ENCODE peak calls at places on chromosome 18, in six cellular contexts. V is cardiac fibroblast, P is AG04449, O is breast epithelium, U is heart left ventricle, X is WTC11. I is an unnamed sample.

GRCh38 chr18:49970288-49970687 is 157.0 kb upstream of the ACAA2 start:
- DNase-seq in V (no peak), P (no peak), O (no peak), U (no peak), X (no peak), I (no peak)

GRCh38 chr18:61606759-61607158 is 273.5 kb downstream of the CDH20 start:
- DNase-seq in V (peak; percentile 94), P (peak; percentile 71), O (peak; percentile 65), U (peak; percentile 77), X (peak; percentile 43), I (peak; percentile 69)

GRCh38 chr18:8847900-8848299 is 142.5 kb downstream of the MTCL1 start:
- DNase-seq in V (no peak), P (no peak), O (no peak), U (peak; percentile 39), X (no peak), I (no peak)

GRCh38 chr18:68519341-68519740 is 195.6 kb downstream of the TMX3 start:
- DNase-seq in V (peak; percentile 45), P (no peak), O (no peak), U (no peak), X (no peak), I (no peak)

GRCh38 chr18:48929951-48930713 is 20.6 kb downstream of the SMAD7 start:
- DNase-seq in V (peak; percentile 59), P (no peak), O (no peak), U (no peak), X (no peak), I (no peak)

GRCh38 chr18:75003089-75003488 is 205.8 kb downstream of the PTGR3 start:
- DNase-seq in V (peak; percentile 50), P (no peak), O (no peak), U (no peak), X (no peak), I (no peak)

GRCh38 chr18:75041586-75041985 is 167.4 kb downstream of the PTGR3 start:
- DNase-seq in V (peak; percentile 43), P (no peak), O (no peak), U (no peak), X (no peak), I (no peak)

GRCh38 chr18:12742453-12742852 is 39.6 kb downstream of the PSMG2 start:
- DNase-seq in V (peak; percentile 93), P (peak; percentile 60), O (no peak), U (no peak), X (no peak), I (no peak)

GRCh38 chr18:77088977-77089795 is 43.4 kb downstream of the MBP start:
- DNase-seq in V (no peak), P (no peak), O (no peak), U (no peak), X (peak; percentile 78), I (no peak)

GRCh38 chr18:45171575-45172225 is 443.6 kb upstream of the SLC14A2 start:
- DNase-seq in V (peak; percentile 64), P (no peak), O (no peak), U (no peak), X (no peak), I (no peak)

GRCh38 chr18:59455728-59456276 is 96.7 kb upstream of the LMAN1 start:
- DNase-seq in V (no peak), P (no peak), O (no peak), U (no peak), X (no peak), I (no peak)

GRCh38 chr18:75350440-75350839 is 77.1 kb downstream of the SMIM21 start:
- DNase-seq in V (no peak), P (no peak), O (no peak), U (no peak), X (no peak), I (no peak)

GRCh38 chr18:61079714-61080113 is 253.5 kb upstream of the CDH20 start:
- DNase-seq in V (no peak), P (no peak), O (no peak), U (no peak), X (no peak), I (no peak)

GRCh38 chr18:56702946-56703345 is 51.8 kb downstream of the WDR7 start:
- DNase-seq in V (peak; percentile 71), P (no peak), O (no peak), U (no peak), X (no peak), I (peak; percentile 39)

GRCh38 chr18:23068692-23069305 is 66.5 kb upstream of the CABLES1 start:
- DNase-seq in V (no peak), P (no peak), O (no peak), U (no peak), X (no peak), I (no peak)

GRCh38 chr18:41537666-41538065 is 417.4 kb upstream of the PIK3C3 start:
- DNase-seq in V (no peak), P (no peak), O (no peak), U (no peak), X (no peak), I (no peak)

GRCh38 chr18:41529093-41529492 is 425.9 kb upstream of the PIK3C3 start:
- DNase-seq in V (no peak), P (no peak), O (no peak), U (no peak), X (no peak), I (no peak)

GRCh38 chr18:41530959-41531358 is 424.1 kb upstream of the PIK3C3 start:
- DNase-seq in V (no peak), P (no peak), O (no peak), U (no peak), X (no peak), I (no peak)

DNA sequence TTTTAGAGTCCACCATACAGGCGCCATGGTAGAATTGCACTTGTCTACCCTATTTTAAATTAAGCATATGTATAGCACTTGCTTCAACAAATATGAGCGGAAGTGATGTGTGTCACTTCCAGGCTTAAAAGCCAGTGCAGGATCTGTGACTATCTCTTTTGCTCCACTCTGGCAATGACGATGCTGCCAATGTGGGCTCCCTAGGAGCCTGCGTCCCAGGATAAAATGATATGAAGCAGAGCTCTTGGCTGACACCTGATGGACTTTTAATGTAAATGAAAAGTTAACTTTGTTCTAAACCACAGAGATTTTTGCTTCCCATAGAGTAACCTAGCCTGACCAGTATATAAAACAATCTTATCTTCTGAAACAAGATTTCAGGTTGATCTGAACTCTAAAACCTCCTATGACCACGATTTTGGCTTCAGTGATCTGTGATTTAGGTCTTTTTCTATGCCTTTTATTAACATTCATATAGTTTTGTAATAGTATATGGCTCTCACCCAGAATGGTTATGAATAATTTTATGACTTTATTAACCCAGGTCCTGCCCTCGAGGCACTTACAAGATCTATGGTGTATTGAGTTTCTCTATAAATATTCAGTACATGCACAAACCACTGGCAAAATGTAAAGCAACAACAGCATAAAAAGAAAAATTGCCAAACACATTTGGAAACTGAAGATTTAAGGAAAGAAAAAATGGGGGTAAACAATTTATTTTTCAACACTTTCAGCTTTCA is 422.5 kb upstream of the PIK3C3 start:
- DNase-seq in V (peak; percentile 3), P (no peak), O (no peak), U (no peak), X (no peak), I (peak; percentile 5)
- TF ChIP-seq CTCF in V (no peak), P (no peak), O (no peak), U (peak; percentile 15), X (no peak), I (no peak)

GRCh38 chr18:79923896-79924585 is 27.4 kb downstream of the SLC66A2 start:
- DNase-seq in V (no peak), P (no peak), O (peak; percentile 19), U (no peak), X (no peak), I (no peak)

GRCh38 chr18:79921984-79922965 is 29.2 kb downstream of the SLC66A2 start:
- DNase-seq in V (no peak), P (no peak), O (peak; percentile 28), U (no peak), X (no peak), I (no peak)

GRCh38 chr18:79924814-79925655 is 26.4 kb downstream of the SLC66A2 start:
- DNase-seq in V (no peak), P (no peak), O (peak; percentile 25), U (no peak), X (peak; percentile 8), I (peak; percentile 2)

GRCh38 chr18:79925656-79925979 is 25.8 kb downstream of the SLC66A2 start:
- DNase-seq in V (no peak), P (no peak), O (peak; percentile 31), U (no peak), X (no peak), I (no peak)

DNA sequence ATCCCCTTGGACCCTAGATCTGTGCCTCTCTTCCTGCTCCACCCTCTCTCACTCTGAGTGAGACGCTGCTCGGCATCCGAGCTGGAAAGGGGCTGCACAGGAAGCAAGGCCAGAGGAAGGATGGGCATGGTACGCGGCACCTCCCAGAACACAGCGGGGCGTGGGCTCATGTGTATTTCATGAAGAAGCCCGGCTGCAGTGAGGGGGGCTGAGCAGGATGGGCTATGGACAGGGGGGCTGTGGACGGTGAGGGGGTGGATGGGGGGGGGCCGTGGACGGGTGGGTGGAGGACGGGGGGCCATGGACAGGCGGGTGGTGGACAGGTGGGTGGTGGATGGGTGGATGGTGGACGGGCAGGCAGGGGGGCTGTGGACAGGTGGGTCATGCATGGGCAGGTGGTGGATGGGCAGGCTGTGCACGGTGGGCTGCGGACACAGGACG is 28.5 kb downstream of the SLC66A2 start:
- DNase-seq in V (no peak), P (no peak), O (peak; percentile 30), U (no peak), X (no peak), I (peak; percentile 1)
- TF ChIP-seq CTCF in V (no peak), P (no peak), O (no peak), U (no peak), X (no peak), I (no peak)

GRCh38 chr18:7035807-7036206 is 81.8 kb downstream of the LAMA1 start:
- DNase-seq in V (no peak), P (no peak), O (no peak), U (no peak), X (no peak), I (no peak)

GRCh38 chr18:7032537-7032936 is 85.1 kb downstream of the LAMA1 start:
- DNase-seq in V (no peak), P (no peak), O (no peak), U (no peak), X (no peak), I (no peak)

GRCh38 chr18:7037470-7037869 is 80.1 kb downstream of the LAMA1 start:
- DNase-seq in V (no peak), P (no peak), O (no peak), U (no peak), X (no peak), I (no peak)

GRCh38 chr18:7034924-7035323 is 82.7 kb downstream of the LAMA1 start:
- DNase-seq in V (no peak), P (no peak), O (no peak), U (no peak), X (no peak), I (no peak)

DNA sequence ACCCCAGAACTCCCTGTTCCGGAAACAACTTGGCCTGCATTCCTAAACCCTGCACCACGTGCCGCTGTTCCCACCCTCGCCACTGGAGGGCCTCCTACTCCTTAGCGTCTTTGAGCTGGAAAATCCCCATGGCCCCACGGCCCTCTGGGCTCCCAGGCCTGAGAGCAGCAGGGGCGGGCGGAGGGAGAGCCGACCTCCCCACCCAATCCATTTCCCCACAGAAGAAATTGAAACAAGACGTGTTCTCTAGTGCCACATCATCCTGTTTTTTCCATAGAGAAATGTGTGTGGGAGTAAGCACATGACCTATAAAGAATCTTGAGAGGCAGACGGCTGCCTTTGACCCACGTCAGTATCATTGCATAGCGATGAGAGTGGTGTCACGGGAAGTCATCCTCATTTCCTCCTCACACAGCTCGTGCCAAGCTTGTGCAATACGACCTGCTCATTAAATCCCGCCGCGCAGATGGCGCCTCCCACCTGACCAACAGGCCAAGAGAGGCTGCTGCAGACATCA is 79.2 kb downstream of the LAMA1 start:
- DNase-seq in V (peak; percentile 99), P (peak; percentile 96), O (peak; percentile 73), U (peak; percentile 28), X (peak; percentile 90), I (peak; percentile 85)
- TF ChIP-seq CTCF in V (peak; percentile 89), P (peak; percentile 77), O (peak; percentile 92), U (peak; percentile 48), X (peak; percentile 66), I (peak; percentile 93)

GRCh38 chr18:5106730-5107129 is 90.3 kb downstream of the AKAIN1 start:
- DNase-seq in V (no peak), P (no peak), O (no peak), U (no peak), X (no peak), I (no peak)
- TF ChIP-seq CTCF in V (no peak), P (no peak), O (no peak), U (no peak), X (no peak), I (no peak)

I was measured in endothelial cell.